ENCODE peak calls at places on chromosomes 12 and 14, in seven cellular contexts. X is suprapubic skin; K is GM04504; S is NCI-H1105; Q is stimulated activated CD8-positive, alpha-beta memory T cell treated with anti-CD3 and anti-CD28 coated beads, Interleukin-4, amount 100 ng/mL, for 1 hour; T is activated B cell treated with CpG ODN at 0.5 μM for 24 hours; U is A673. Y is an unnamed sample.

GRCh38 chr12:12357697-12358476 is 1.0 kb downstream of the BORCS5 start:
- DNase-seq in X (no peak), K (no peak), S (peak; percentile 57), Q (no peak), T (no peak), U (peak; percentile 66), Y (no peak)

GRCh38 chr14:75539165-75539561 is 16.9 kb downstream of the BATF start:
- DNase-seq in X (no peak), K (no peak), S (no peak), Q (no peak), T (no peak), U (no peak), Y (no peak)

GRCh38 chr14:104037074-104037473 is 48.4 kb upstream of the ASPG start:
- DNase-seq in X (no peak), K (no peak), S (no peak), Q (no peak), T (no peak), U (no peak), Y (no peak)

GRCh38 chr12:24975425-24975824 is 26.5 kb upstream of the BCAT1 start:
- DNase-seq in X (no peak), K (no peak), S (no peak), Q (no peak), T (no peak), U (no peak), Y (no peak)

GRCh38 chr12:79373896-79374499 is 316.8 kb downstream of the PAWR start:
- DNase-seq in X (no peak), K (no peak), S (peak; percentile 5), Q (no peak), T (no peak), U (peak; percentile 71), Y (peak; percentile 51)

GRCh38 chr12:17206553-17206952 is 600.6 kb upstream of the LMO3 start:
- DNase-seq in X (no peak), K (no peak), S (no peak), Q (no peak), T (no peak), U (no peak), Y (no peak)

GRCh38 chr14:61525293-61526011 is 169.9 kb upstream of the HIF1A start:
- DNase-seq in X (peak; percentile 78), K (no peak), S (no peak), Q (no peak), T (no peak), U (no peak), Y (no peak)

GRCh38 chr12:1305063-1305434 is 289.3 kb downstream of the FBXL14 start:
- DNase-seq in X (no peak), K (no peak), S (no peak), Q (no peak), T (no peak), U (no peak), Y (no peak)

GRCh38 chr12:3458041-3458440 is 33.0 kb upstream of the PRMT8 start:
- DNase-seq in X (no peak), K (no peak), S (no peak), Q (no peak), T (no peak), U (no peak), Y (no peak)

GRCh38 chr14:55712505-55712904 is 132.5 kb downstream of the KTN1 start:
- DNase-seq in X (no peak), K (no peak), S (no peak), Q (no peak), T (no peak), U (no peak), Y (no peak)

GRCh38 chr14:73457935-73458218 is 469 bp downstream of the NUMB start:
- DNase-seq in X (no peak), K (peak; percentile 7), S (peak; percentile 12), Q (no peak), T (no peak), U (no peak), Y (no peak)

GRCh38 chr12:92717202-92717601 is 14.4 kb downstream of the PLEKHG7 start:
- DNase-seq in X (no peak), K (no peak), S (no peak), Q (no peak), T (no peak), U (peak; percentile 77), Y (no peak)

GRCh38 chr12:44874981-44875416 is 1.1 kb downstream of the NELL2 start:
- DNase-seq in X (no peak), K (no peak), S (peak; percentile 38), Q (no peak), T (no peak), U (peak; percentile 51), Y (no peak)

GRCh38 chr14:61649283-61649682 is 46.0 kb upstream of the HIF1A start:
- DNase-seq in X (no peak), K (no peak), S (no peak), Q (no peak), T (no peak), U (no peak), Y (no peak)

GRCh38 chr14:52259452-52259851 is 8.0 kb upstream of the PTGDR start:
- DNase-seq in X (no peak), K (no peak), S (no peak), Q (no peak), T (no peak), U (no peak), Y (no peak)

GRCh38 chr12:52790427-52791270 is 5.3 kb downstream of the KRT3 start:
- DNase-seq in X (no peak), K (no peak), S (no peak), Q (no peak), T (no peak), U (no peak), Y (no peak)

GRCh38 chr12:63353559-63353958 is 202.6 kb upstream of the AVPR1A start:
- DNase-seq in X (no peak), K (no peak), S (peak; percentile 36), Q (no peak), T (no peak), U (peak; percentile 66), Y (no peak)

GRCh38 chr12:46556105-46556559 is 183.6 kb upstream of the SLC38A2 start:
- DNase-seq in X (no peak), K (peak; percentile 94), S (no peak), Q (no peak), T (no peak), U (peak; percentile 78), Y (no peak)

GRCh38 chr12:12903642-12904609 is 12.6 kb downstream of the GPRC5A start:
- DNase-seq in X (no peak), K (no peak), S (no peak), Q (no peak), T (no peak), U (no peak), Y (no peak)

GRCh38 chr14:74483321-74483720 is 9.8 kb downstream of the NPC2 start:
- DNase-seq in X (no peak), K (no peak), S (no peak), Q (no peak), T (no peak), U (no peak), Y (no peak)

GRCh38 chr12:16492240-16492639 is 113.7 kb downstream of the LMO3 start:
- DNase-seq in X (no peak), K (no peak), S (no peak), Q (no peak), T (no peak), U (no peak), Y (no peak)

GRCh38 chr12:39393890-39394289 is 49.0 kb downstream of the KIF21A start:
- DNase-seq in X (no peak), K (no peak), S (no peak), Q (no peak), T (no peak), U (peak; percentile 26), Y (no peak)

Y was measured in NCI-H2227 treated with DMSO at 0.1 percent for 48 hours.